ENCODE peak calls at places on chromosomes 11 and 22, in seven cellular contexts. One of them, this sample, is unnamed.

GRCh38 chr22:32336185-32336603 is 21.5 kb upstream of the RFPL3 start:
- DNase-seq in IMR-90: no peak
- DNase-seq in neuronal stem cell: peak
- DNase-seq in trophoblast cell: no peak
- DNase-seq in H9: no peak
- DNase-seq in mesenchymal stem cell: no peak
- DNase-seq in mesendoderm: peak
- DNase-seq in this sample: peak

GRCh38 chr22:43042101-43042780 is 27.3 kb upstream of the PACSIN2 start:
- DNase-seq in IMR-90: peak
- DNase-seq in neuronal stem cell: no peak
- DNase-seq in trophoblast cell: no peak
- DNase-seq in H9: no peak
- DNase-seq in mesenchymal stem cell: no peak
- DNase-seq in mesendoderm: no peak
- DNase-seq in this sample: no peak

GRCh38 chr11:119189393-119189792 is 4.1 kb downstream of the NHERF4 start:
- DNase-seq in IMR-90: no peak
- DNase-seq in neuronal stem cell: no peak
- DNase-seq in trophoblast cell: no peak
- DNase-seq in H9: no peak
- DNase-seq in mesenchymal stem cell: no peak
- DNase-seq in mesendoderm: no peak
- DNase-seq in this sample: no peak

GRCh38 chr11:120229451-120230424 is 10.2 kb upstream of the POU2F3 start:
- DNase-seq in IMR-90: peak
- DNase-seq in neuronal stem cell: no peak
- DNase-seq in trophoblast cell: no peak
- DNase-seq in H9: no peak
- DNase-seq in mesenchymal stem cell: peak
- DNase-seq in mesendoderm: peak
- DNase-seq in this sample: no peak

GRCh38 chr11:104442320-104442719 is 278.4 kb upstream of the PDGFD start:
- DNase-seq in IMR-90: no peak
- DNase-seq in neuronal stem cell: no peak
- DNase-seq in trophoblast cell: no peak
- DNase-seq in H9: no peak
- DNase-seq in mesenchymal stem cell: no peak
- DNase-seq in mesendoderm: no peak
- DNase-seq in this sample: no peak

GRCh38 chr11:77361184-77361583 is 59.7 kb upstream of the GDPD4 start:
- DNase-seq in IMR-90: peak
- DNase-seq in neuronal stem cell: no peak
- DNase-seq in trophoblast cell: no peak
- DNase-seq in H9: no peak
- DNase-seq in mesenchymal stem cell: peak
- DNase-seq in mesendoderm: peak
- DNase-seq in this sample: no peak

GRCh38 chr11:105466582-105467228 is 143.2 kb upstream of the GRIA4 start:
- DNase-seq in IMR-90: peak
- DNase-seq in neuronal stem cell: no peak
- DNase-seq in trophoblast cell: no peak
- DNase-seq in H9: no peak
- DNase-seq in mesenchymal stem cell: peak
- DNase-seq in mesendoderm: no peak
- DNase-seq in this sample: no peak

GRCh38 chr11:10413268-10413667 is 41.8 kb upstream of the AMPD3 start:
- DNase-seq in IMR-90: peak
- DNase-seq in neuronal stem cell: no peak
- DNase-seq in trophoblast cell: no peak
- DNase-seq in H9: no peak
- DNase-seq in mesenchymal stem cell: peak
- DNase-seq in mesendoderm: peak
- DNase-seq in this sample: no peak

GRCh38 chr11:75627879-75628668 is 40.8 kb downstream of the MAP6 start:
- DNase-seq in IMR-90: peak
- DNase-seq in neuronal stem cell: no peak
- DNase-seq in trophoblast cell: no peak
- DNase-seq in H9: peak
- DNase-seq in mesenchymal stem cell: peak
- DNase-seq in mesendoderm: peak
- DNase-seq in this sample: no peak

GRCh38 chr11:62832346-62833234 is at the start of gene TEX54:
- DNase-seq in IMR-90: peak
- DNase-seq in neuronal stem cell: no peak
- DNase-seq in trophoblast cell: no peak
- DNase-seq in H9: no peak
- DNase-seq in mesenchymal stem cell: no peak
- DNase-seq in mesendoderm: no peak
- DNase-seq in this sample: no peak

GRCh38 chr11:125180413-125181305 is 16.1 kb downstream of the PKNOX2 start:
- DNase-seq in IMR-90: peak
- DNase-seq in neuronal stem cell: no peak
- DNase-seq in trophoblast cell: no peak
- DNase-seq in H9: no peak
- DNase-seq in mesenchymal stem cell: peak
- DNase-seq in mesendoderm: no peak
- DNase-seq in this sample: no peak

GRCh38 chr22:38273135-38273761 is 438 bp upstream of the TMEM184B start:
- DNase-seq in IMR-90: no peak
- DNase-seq in neuronal stem cell: no peak
- DNase-seq in trophoblast cell: no peak
- DNase-seq in H9: peak
- DNase-seq in mesenchymal stem cell: peak
- DNase-seq in mesendoderm: no peak
- DNase-seq in this sample: no peak

GRCh38 chr22:46162285-46162684 is 12.0 kb downstream of the PPARA start:
- DNase-seq in IMR-90: no peak
- DNase-seq in neuronal stem cell: no peak
- DNase-seq in trophoblast cell: no peak
- DNase-seq in H9: no peak
- DNase-seq in mesenchymal stem cell: no peak
- DNase-seq in mesendoderm: no peak
- DNase-seq in this sample: no peak

GRCh38 chr11:69911310-69912160 is 92.3 kb upstream of the FGF3 start:
- DNase-seq in IMR-90: no peak
- DNase-seq in neuronal stem cell: no peak
- DNase-seq in trophoblast cell: no peak
- DNase-seq in H9: no peak
- DNase-seq in mesenchymal stem cell: no peak
- DNase-seq in mesendoderm: no peak
- DNase-seq in this sample: no peak

GRCh38 chr22:18060646-18061620 is 16.9 kb upstream of the PEX26 start:
- DNase-seq in IMR-90: peak
- DNase-seq in neuronal stem cell: no peak
- DNase-seq in trophoblast cell: no peak
- DNase-seq in H9: no peak
- DNase-seq in mesenchymal stem cell: peak
- DNase-seq in mesendoderm: peak
- DNase-seq in this sample: no peak

GRCh38 chr22:19614546-19614884 is 90.3 kb upstream of the CLDN5 start:
- DNase-seq in IMR-90: no peak
- DNase-seq in neuronal stem cell: no peak
- DNase-seq in trophoblast cell: no peak
- DNase-seq in H9: no peak
- DNase-seq in mesenchymal stem cell: no peak
- DNase-seq in mesendoderm: no peak
- DNase-seq in this sample: no peak

GRCh38 chr22:26891431-26891830 is 234.0 kb downstream of the MIAT start:
- DNase-seq in IMR-90: peak
- DNase-seq in neuronal stem cell: no peak
- DNase-seq in trophoblast cell: no peak
- DNase-seq in H9: no peak
- DNase-seq in mesenchymal stem cell: no peak
- DNase-seq in mesendoderm: no peak
- DNase-seq in this sample: no peak

GRCh38 chr11:43830928-43831440 is 49.6 kb upstream of the ALKBH3 start:
- DNase-seq in IMR-90: peak
- DNase-seq in neuronal stem cell: peak
- DNase-seq in trophoblast cell: peak
- DNase-seq in H9: no peak
- DNase-seq in mesenchymal stem cell: peak
- DNase-seq in mesendoderm: peak
- DNase-seq in this sample: no peak

GRCh38 chr11:1571760-1572199 is 291 bp downstream of the DUSP8 start:
- DNase-seq in IMR-90: no peak
- DNase-seq in neuronal stem cell: no peak
- DNase-seq in trophoblast cell: no peak
- DNase-seq in H9: no peak
- DNase-seq in mesenchymal stem cell: no peak
- DNase-seq in mesendoderm: no peak
- DNase-seq in this sample: no peak
- H2BK120ac ChIP-seq in IMR-90: no peak
- H2BK120ac ChIP-seq in neuronal stem cell: no peak
- H2BK120ac ChIP-seq in trophoblast cell: no peak
- H2BK120ac ChIP-seq in H9: no peak
- H2BK120ac ChIP-seq in mesenchymal stem cell: peak
- H2BK120ac ChIP-seq in mesendoderm: no peak
- H2BK120ac ChIP-seq in this sample: no peak

DNA sequence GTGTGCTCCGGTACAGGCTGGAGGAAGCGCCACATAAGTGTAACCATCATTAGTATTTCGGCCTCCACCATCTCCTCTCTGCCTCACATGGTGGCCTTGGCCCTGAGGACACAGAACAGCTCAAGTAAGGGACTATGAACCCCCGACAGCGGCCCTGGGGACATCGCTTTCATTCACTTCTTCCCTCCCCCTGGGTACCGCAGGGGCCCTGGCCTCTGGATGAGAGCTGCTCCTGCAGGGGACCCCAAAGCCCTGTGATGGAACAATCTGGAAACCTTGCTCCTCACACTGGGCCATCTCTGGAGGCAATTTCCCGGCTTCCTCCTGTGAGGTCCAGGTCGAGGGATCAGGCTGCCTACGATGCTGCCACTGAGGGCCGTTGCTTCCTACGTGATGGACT is 565.5 kb downstream of the BRD1 start:
- DNase-seq in IMR-90: no peak
- DNase-seq in neuronal stem cell: no peak
- DNase-seq in trophoblast cell: no peak
- DNase-seq in H9: no peak
- DNase-seq in mesenchymal stem cell: no peak
- DNase-seq in mesendoderm: no peak
- DNase-seq in this sample: no peak
- H2BK120ac ChIP-seq in IMR-90: no peak
- H2BK120ac ChIP-seq in neuronal stem cell: no peak
- H2BK120ac ChIP-seq in trophoblast cell: no peak
- H2BK120ac ChIP-seq in H9: no peak
- H2BK120ac ChIP-seq in mesenchymal stem cell: no peak
- H2BK120ac ChIP-seq in mesendoderm: no peak
- H2BK120ac ChIP-seq in this sample: no peak

GRCh38 chr11:108866781-108867180 is 201.9 kb downstream of the DDX10 start:
- DNase-seq in IMR-90: no peak
- DNase-seq in neuronal stem cell: no peak
- DNase-seq in trophoblast cell: no peak
- DNase-seq in H9: no peak
- DNase-seq in mesenchymal stem cell: no peak
- DNase-seq in mesendoderm: no peak
- DNase-seq in this sample: no peak
- H2BK120ac ChIP-seq in IMR-90: no peak
- H2BK120ac ChIP-seq in neuronal stem cell: no peak
- H2BK120ac ChIP-seq in trophoblast cell: no peak
- H2BK120ac ChIP-seq in H9: no peak
- H2BK120ac ChIP-seq in mesenchymal stem cell: no peak
- H2BK120ac ChIP-seq in mesendoderm: no peak
- H2BK120ac ChIP-seq in this sample: no peak

DNA sequence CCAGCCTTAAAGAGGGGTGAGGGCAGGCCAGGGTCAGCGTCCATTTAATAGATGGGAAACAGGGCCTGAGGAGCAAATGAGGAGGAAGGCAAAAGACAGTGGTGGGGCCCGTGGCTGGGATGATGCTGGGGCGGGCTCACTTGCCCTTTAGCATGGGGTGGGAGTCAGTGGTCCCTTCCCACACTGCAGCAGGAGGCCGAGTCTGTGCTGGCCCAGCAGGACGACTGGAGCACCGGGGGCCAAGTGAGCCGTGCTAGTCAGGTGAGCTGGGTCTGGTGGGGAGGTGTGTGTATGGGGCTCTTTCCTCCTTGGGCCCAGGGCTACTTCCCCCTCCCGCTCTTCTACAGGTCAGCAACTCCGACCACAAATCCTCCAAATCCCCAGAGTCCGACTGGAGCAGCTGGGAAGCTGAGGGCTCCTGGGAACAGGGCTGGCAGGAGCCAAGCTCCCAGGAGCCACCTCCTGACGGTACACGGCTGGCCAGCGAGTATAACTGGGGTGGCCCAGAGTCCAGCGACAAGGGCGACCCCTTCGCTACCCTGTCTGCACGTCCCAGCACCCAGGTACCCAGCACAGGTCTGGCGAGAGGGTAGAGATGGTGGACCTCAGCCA is 12.8 kb downstream of the SCYL1 start:
- DNase-seq in IMR-90: no peak
- DNase-seq in neuronal stem cell: no peak
- DNase-seq in trophoblast cell: no peak
- DNase-seq in H9: no peak
- DNase-seq in mesenchymal stem cell: no peak
- DNase-seq in mesendoderm: no peak
- DNase-seq in this sample: no peak
- H2BK120ac ChIP-seq in IMR-90: no peak
- H2BK120ac ChIP-seq in neuronal stem cell: no peak
- H2BK120ac ChIP-seq in trophoblast cell: no peak
- H2BK120ac ChIP-seq in H9: no peak
- H2BK120ac ChIP-seq in mesenchymal stem cell: no peak
- H2BK120ac ChIP-seq in mesendoderm: no peak
- H2BK120ac ChIP-seq in this sample: no peak

DNA sequence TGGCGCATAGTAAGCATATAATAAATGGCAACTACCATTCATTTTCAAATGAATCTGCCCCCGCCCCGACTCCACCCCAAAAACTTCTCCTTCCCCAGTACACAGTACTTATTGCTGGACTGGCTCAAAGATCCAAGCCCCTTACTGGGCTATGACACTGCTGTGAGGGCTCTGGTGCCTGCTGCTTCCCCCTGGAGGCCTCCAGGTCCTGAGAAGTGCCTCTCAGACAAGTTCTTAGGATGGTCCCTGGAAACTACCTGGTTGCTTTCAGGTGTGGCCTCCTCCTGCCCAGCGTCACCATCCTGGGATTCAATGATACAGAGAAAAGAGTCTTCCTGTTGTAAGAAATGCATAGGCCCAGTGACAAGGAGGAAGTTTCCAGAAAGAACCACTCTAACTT is 190.5 kb upstream of the NTM start:
- DNase-seq in IMR-90: no peak
- DNase-seq in neuronal stem cell: no peak
- DNase-seq in trophoblast cell: no peak
- DNase-seq in H9: no peak
- DNase-seq in mesenchymal stem cell: no peak
- DNase-seq in mesendoderm: peak
- DNase-seq in this sample: no peak
- H2BK120ac ChIP-seq in IMR-90: no peak
- H2BK120ac ChIP-seq in neuronal stem cell: no peak
- H2BK120ac ChIP-seq in trophoblast cell: no peak
- H2BK120ac ChIP-seq in H9: no peak
- H2BK120ac ChIP-seq in mesenchymal stem cell: no peak
- H2BK120ac ChIP-seq in mesendoderm: no peak
- H2BK120ac ChIP-seq in this sample: no peak